ENCODE peak calls at places on chromosome 10, in five cellular contexts. X is NT2/D1, H is GM12878, C is H1, Z is HepG2. J is an unnamed sample.

GRCh38 chr10:49649294-49649693 is 30.2 kb upstream of the C10orf53 start:
- DNase-seq in X (no peak), H (no peak), C (peak), Z (no peak), J (no peak)

GRCh38 chr10:46091080-46091833 is 45.2 kb upstream of the MSMB start:
- DNase-seq in X (no peak), H (no peak), C (no peak), Z (no peak), J (no peak)

GRCh38 chr10:95850791-95851190 is 57.0 kb upstream of the CC2D2B start:
- DNase-seq in X (no peak), H (no peak), C (no peak), Z (no peak), J (no peak)

GRCh38 chr10:96743988-96744585 is 23.8 kb upstream of the PIK3AP1 start:
- DNase-seq in X (no peak), H (no peak), C (no peak), Z (peak), J (no peak)

GRCh38 chr10:4214912-4215311 is 429.9 kb upstream of the KLF6 start:
- DNase-seq in X (no peak), H (no peak), C (no peak), Z (no peak), J (no peak)

GRCh38 chr10:103884681-103885139 is 29.3 kb upstream of the SH3PXD2A start:
- DNase-seq in X (peak), H (no peak), C (peak), Z (peak), J (peak)

GRCh38 chr10:62012318-62012717 is 110.8 kb downstream of the ARID5B start:
- DNase-seq in X (no peak), H (no peak), C (no peak), Z (no peak), J (no peak)

GRCh38 chr10:130742936-130743675 is 568.4 kb downstream of the TCERG1L start:
- DNase-seq in X (no peak), H (no peak), C (peak), Z (no peak), J (no peak)

GRCh38 chr10:77182803-77183202 is 454.8 kb downstream of the KCNMA1 start:
- DNase-seq in X (no peak), H (no peak), C (no peak), Z (no peak), J (no peak)

GRCh38 chr10:78964952-78965633 is 103.7 kb upstream of the ZMIZ1 start:
- DNase-seq in X (peak), H (no peak), C (peak), Z (peak), J (no peak)

GRCh38 chr10:60353519-60354258 is 36.0 kb downstream of the ANK3 start:
- DNase-seq in X (no peak), H (no peak), C (no peak), Z (no peak), J (peak)

DNA sequence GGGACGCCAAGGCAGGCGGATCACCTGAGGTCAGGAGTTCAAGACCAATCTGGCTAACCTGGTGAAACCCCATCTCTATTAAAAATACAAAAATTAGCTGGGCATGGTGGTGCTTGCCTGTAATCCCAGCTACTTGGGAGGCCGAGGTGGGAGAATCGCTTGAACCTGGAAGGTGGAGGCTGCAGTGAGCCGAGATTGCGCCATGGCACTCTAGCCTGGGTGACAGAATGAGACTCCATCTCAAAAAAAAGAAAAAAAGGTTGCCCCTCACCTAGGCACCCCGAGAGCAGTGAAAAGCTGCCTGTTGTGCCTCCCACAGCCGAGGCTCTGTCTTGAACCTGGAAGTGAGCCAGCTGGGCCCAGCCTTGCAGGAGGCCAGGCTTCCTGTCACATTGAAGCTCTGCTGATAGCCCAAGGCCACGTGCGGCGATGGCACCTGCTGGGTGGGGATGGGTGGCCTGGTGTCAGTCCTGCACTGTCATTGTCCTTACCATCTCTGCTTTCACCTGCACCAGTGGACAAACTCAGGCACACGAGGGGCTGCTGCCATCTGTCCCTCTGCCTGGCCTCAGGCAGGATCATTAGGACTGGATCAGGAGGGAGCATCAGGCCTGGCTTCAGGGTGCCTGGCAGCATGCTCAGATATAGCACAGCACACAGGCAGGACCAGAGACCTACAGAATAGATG is 37.8 kb downstream of the DNAJB12 start:
- DNase-seq in X (no peak), H (no peak), C (no peak), Z (peak), J (no peak)
- TF ChIP-seq SUZ12 in X (no peak), H (no peak), C (no peak), Z (no peak), J (no peak)

DNA sequence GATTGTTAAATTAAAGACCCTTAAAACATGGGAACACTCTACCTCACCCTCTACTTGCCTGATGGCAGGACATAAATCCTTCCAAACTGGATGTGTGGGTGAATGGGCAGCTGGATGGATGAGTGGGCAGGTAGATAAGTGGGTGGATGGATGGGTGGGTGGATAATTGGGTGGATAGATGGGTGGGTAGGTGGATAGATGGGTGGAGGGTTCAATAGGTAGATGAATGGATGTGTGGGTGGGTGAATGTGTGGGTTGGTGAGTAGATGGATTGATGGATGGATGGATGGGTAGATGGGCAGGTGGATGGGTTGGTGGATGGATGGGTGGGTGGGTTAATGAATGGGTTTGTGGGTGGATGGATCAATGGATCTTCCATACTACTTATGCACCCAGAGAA is 18.9 kb upstream of the FFAR4 start:
- DNase-seq in X (no peak), H (no peak), C (no peak), Z (no peak), J (no peak)
- TF ChIP-seq SUZ12 in X (no peak), H (no peak), C (no peak), Z (no peak), J (no peak)

GRCh38 chr10:105073999-105074398 is 432.9 kb downstream of the SORCS3 start:
- DNase-seq in X (no peak), H (no peak), C (no peak), Z (no peak), J (no peak)
- TF ChIP-seq SUZ12 in X (no peak), H (no peak), C (no peak), Z (no peak), J (no peak)

DNA sequence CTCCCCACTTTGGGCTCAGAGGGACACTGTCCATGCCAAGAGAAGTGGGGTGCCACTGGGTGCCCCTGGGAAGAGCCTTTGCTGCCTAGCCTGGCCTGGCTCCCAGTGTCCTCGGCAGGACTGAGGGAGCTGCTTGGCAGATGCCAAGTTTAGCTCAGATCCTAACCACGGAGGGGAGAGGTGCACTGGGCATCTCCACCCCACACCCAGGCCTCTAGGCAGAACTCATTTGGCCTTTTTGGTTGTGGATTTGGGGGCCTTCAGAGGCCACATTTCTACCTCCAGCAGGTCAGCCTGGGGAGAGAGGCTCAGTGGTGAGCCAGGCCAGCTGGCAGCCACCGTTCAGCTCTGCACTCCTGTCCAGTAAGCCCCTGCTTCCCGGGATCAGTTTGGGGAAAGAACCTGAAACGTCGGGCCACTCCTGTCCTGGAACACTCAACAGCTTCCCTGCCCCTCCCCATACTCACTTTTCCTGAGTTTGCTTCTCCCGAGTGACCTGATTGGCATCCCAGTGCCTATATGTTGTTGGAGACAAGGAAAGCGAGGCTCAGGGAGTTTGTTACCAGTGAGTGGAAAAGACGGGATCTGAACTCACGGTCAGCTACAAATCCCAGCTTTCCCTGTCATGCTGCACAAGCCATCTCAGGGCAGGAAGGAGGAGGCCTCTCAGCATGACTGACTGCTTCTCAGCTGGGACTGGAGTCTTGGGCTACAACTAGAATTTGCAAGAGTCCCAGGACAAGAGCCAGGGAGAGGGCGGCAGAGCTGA is 11.2 kb upstream of the CXCL12 start:
- DNase-seq in X (no peak), H (no peak), C (no peak), Z (no peak), J (no peak)
- TF ChIP-seq SUZ12 in X (no peak), H (no peak), C (no peak), Z (no peak), J (no peak)

DNA sequence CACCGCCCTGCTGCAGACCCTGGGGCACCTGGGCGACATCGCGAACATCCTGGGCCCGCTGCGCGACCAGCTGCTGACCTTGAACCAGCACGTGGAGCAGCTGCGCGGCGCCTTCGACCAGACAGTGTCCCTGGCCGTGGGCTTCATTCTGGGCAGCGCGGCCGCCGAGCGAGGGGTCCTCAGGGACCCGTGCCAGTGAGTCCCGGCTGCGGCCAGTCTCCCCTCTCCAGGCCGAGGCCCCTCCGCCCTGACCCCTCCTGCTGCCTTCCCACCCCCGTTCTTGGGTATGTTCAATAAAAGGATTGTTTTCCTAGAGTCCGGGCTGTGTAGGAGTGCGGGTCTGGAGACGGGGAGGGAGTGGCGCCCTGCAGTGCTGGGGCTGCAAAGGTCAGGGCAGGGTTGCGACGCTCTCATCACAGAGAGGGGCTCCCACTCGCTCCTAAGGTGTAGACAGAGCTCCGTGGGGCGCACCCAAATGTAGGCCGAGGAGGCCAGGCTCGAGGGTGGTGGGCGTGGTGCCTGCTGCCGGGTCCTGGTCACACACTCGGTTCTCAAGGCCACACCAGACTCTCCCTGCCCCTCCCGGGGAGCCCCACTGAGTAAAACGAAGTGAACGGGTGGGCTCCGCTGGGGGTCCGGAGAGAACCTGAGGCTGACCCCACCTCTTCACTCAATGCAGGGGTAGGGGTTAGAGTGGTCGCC is 1.4 kb downstream of the UTF1 start:
- DNase-seq in X (no peak), H (no peak), C (no peak), Z (no peak), J (no peak)
- TF ChIP-seq SUZ12 in X (no peak), H (no peak), C (peak), Z (no peak), J (no peak)

GRCh38 chr10:28983799-28984198 is 305.1 kb upstream of the LYZL1 start:
- DNase-seq in X (no peak), H (no peak), C (no peak), Z (no peak), J (no peak)

GRCh38 chr10:28982950-28983349 is 305.6 kb downstream of the BAMBI start:
- DNase-seq in X (no peak), H (no peak), C (no peak), Z (no peak), J (no peak)

GRCh38 chr10:28986117-28986792 is 302.6 kb upstream of the LYZL1 start:
- DNase-seq in X (no peak), H (no peak), C (no peak), Z (no peak), J (no peak)

GRCh38 chr10:28985137-28985885 is 303.6 kb upstream of the LYZL1 start:
- DNase-seq in X (no peak), H (no peak), C (no peak), Z (no peak), J (no peak)

DNA sequence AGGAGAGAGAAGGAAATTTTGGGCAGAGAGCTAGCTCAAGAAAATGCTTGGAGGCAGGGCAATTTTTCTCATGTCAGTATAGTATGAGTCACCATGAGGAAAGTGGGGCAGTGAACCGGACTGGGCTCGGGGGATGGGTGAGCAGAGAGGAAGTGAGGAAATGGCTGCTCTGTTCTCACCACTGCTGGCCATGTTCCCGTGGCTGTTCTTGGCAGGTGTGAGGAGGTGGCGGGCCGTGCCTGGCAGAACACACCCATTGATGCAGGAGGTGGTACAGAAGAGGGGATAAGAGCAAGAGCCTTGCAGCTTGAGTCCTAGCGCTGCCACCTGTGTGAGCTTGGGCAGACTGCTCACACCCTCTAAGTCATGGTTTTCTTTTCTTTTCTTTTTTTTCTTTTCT is 304.4 kb upstream of the LYZL1 start:
- DNase-seq in X (no peak), H (no peak), C (no peak), Z (peak), J (no peak)
- TF ChIP-seq SUZ12 in X (no peak), H (no peak), C (no peak), Z (no peak), J (no peak)

DNA sequence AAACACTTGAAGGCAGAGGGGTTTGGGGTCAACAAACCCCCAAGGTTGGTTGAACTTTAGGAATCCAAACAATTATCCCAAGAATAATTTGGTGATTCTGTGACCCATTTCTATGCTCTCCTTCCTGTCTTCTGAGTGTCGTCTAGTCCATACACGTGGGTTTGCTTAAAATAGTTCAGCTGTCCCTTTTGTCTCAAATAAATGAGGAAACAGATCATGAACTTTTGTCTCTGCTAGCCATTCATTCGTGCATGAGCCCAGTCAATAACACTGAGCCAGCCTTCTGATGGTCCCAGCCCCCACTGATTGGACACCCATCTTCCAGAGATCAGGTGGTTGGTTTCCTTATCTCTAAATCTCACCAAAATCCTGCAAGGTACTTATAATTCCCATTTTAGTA is 255.4 kb downstream of the PRPF18 start:
- DNase-seq in X (no peak), H (no peak), C (no peak), Z (no peak), J (no peak)
- TF ChIP-seq SUZ12 in X (no peak), H (no peak), C (no peak), Z (no peak), J (no peak)

GRCh38 chr10:124152781-124153600 is 59.6 kb upstream of the CHST15 start:
- DNase-seq in X (peak), H (peak), C (no peak), Z (peak), J (no peak)
- TF ChIP-seq SUZ12 in X (no peak), H (no peak), C (no peak), Z (no peak), J (no peak)